ENCODE peak calls at places on chromosomes 11 and 22, in nine cellular contexts. B is nephron progenitor cell; K is endothelial cell of umbilical vein; V is activated gamma-delta T cell treated with Interleukin-2 at 50 U/mL for 16 hours; U is AG04450; C is HEK293T; W is activated T-cell treated with anti-CD3 and anti-CD28 coated beads, Interleukin-2, amount 50 U/mL, for 4 hours; R is SW 1271; J is breast epithelium. O is an unnamed sample.

GRCh38 chr22:46942816-46943783 is 180.7 kb downstream of the TBC1D22A start:
- DNase-seq in U (no peak), V (no peak), K (peak; percentile 68), R (no peak), J (no peak), B (no peak), C (no peak), W (no peak), O (no peak)

GRCh38 chr11:16924826-16925494 is 89.3 kb downstream of the PLEKHA7 start:
- DNase-seq in B (peak; percentile 50), J (peak; percentile 57), W (no peak), R (no peak), V (no peak), K (no peak), C (peak; percentile 49), U (no peak), O (no peak)

GRCh38 chr11:47272706-47273105 is 2.8 kb downstream of the MADD start:
- DNase-seq in U (no peak), V (no peak), C (no peak), W (no peak), K (no peak), J (no peak), R (no peak), B (no peak), O (no peak)

GRCh38 chr22:20267441-20268288 is 453 bp downstream of the RTN4R start:
- DNase-seq in K (no peak), B (peak; percentile 46), W (no peak), J (no peak), R (no peak), U (no peak), C (peak; percentile 40), V (no peak), O (no peak)

GRCh38 chr11:9861860-9862725 is 198.2 kb downstream of the SWAP70 start:
- DNase-seq in U (no peak), J (no peak), V (peak; percentile 23), C (peak; percentile 68), R (no peak), W (peak; percentile 32), B (peak; percentile 42), K (peak; percentile 74), O (peak; percentile 65)

GRCh38 chr11:108624196-108624925 is 30.8 kb upstream of the EXPH5 start:
- DNase-seq in U (no peak), C (no peak), K (no peak), V (no peak), B (no peak), W (no peak), R (no peak), J (no peak), O (no peak)

GRCh38 chr11:66288138-66288865 is 641 bp downstream of the YIF1A start:
- DNase-seq in R (no peak), B (no peak), C (no peak), J (no peak), W (no peak), V (no peak), U (no peak), K (peak; percentile 35), O (no peak)

GRCh38 chr22:27885977-27886842 is 32.8 kb downstream of the PITPNB start:
- DNase-seq in B (peak; percentile 55), J (no peak), C (peak; percentile 57), U (peak; percentile 91), W (peak; percentile 41), K (peak; percentile 85), V (peak; percentile 43), R (no peak), O (no peak)

GRCh38 chr11:92528051-92528450 is 303.4 kb downstream of the FAT3 start:
- DNase-seq in W (no peak), U (no peak), K (no peak), C (no peak), J (no peak), R (no peak), B (no peak), V (no peak), O (no peak)